ENCODE peak calls at places on chromosomes 6 and 20, in nine cellular contexts. I is A549; R is CD4-positive, alpha-beta T cell; U is HFFc6; T is IMR-90; Q is omental fat pad; Y is breast epithelium; K is psoas muscle; S is progenitor cell of endocrine pancreas. H is an unnamed sample.

GRCh38 chr20:38434310-38434741 is 802 bp downstream of the SNHG17 start:
- DNase-seq in I (peak; percentile 24), R (peak; percentile 11), U (no peak), T (peak; percentile 23), Q (no peak), Y (no peak), K (no peak), S (no peak), H (no peak)

GRCh38 chr6:6730831-6731230 is 142.3 kb downstream of the LY86 start:
- DNase-seq in I (peak; percentile 10), R (no peak), U (peak; percentile 86), T (peak; percentile 94), Q (no peak), Y (no peak), K (peak; percentile 95), S (no peak), H (no peak)

GRCh38 chr20:50572922-50573777 is 63.0 kb downstream of the PTPN1 start:
- DNase-seq in I (no peak), R (no peak), U (peak; percentile 55), T (peak; percentile 81), Q (peak; percentile 14), Y (no peak), K (peak; percentile 92), S (no peak), H (no peak)

GRCh38 chr20:45450097-45450818 is 19.3 kb upstream of the WFDC2 start:
- DNase-seq in I (peak; percentile 56), R (no peak), U (peak; percentile 36), T (peak; percentile 51), Q (no peak), Y (no peak), K (no peak), S (no peak), H (no peak)

GRCh38 chr6:11386323-11386722 is 151.2 kb upstream of the TMEM170B start:
- DNase-seq in I (no peak), R (no peak), U (no peak), T (no peak), Q (no peak), Y (no peak), K (no peak), S (no peak), H (no peak)

GRCh38 chr20:61937146-61937962 is 128.3 kb downstream of the TAF4 start:
- DNase-seq in I (no peak), R (no peak), U (no peak), T (no peak), Q (no peak), Y (peak; percentile 41), K (peak; percentile 34), S (no peak), H (no peak)

GRCh38 chr6:39411465-39411864 is 89.0 kb upstream of the KCNK16 start:
- DNase-seq in I (no peak), R (no peak), U (no peak), T (peak; percentile 28), Q (no peak), Y (no peak), K (no peak), S (no peak), H (no peak)

GRCh38 chr20:54320148-54320607 is 112.3 kb downstream of the PFDN4 start:
- DNase-seq in I (peak; percentile 17), R (no peak), U (peak; percentile 28), T (peak; percentile 24), Q (no peak), Y (no peak), K (no peak), S (no peak), H (no peak)

GRCh38 chr6:47235964-47236760 is 73.5 kb downstream of the TNFRSF21 start:
- DNase-seq in I (no peak), R (no peak), U (no peak), T (no peak), Q (no peak), Y (no peak), K (no peak), S (no peak), H (no peak)

GRCh38 chr20:57498425-57499400 is 26.2 kb downstream of the CTCFL start:
- DNase-seq in I (peak; percentile 40), R (peak; percentile 27), U (peak; percentile 35), T (peak; percentile 7), Q (no peak), Y (no peak), K (no peak), S (no peak), H (no peak)

GRCh38 chr20:18541741-18542140 is 25.5 kb upstream of the SMIM26 start:
- DNase-seq in I (peak; percentile 19), R (no peak), U (peak; percentile 7), T (no peak), Q (no peak), Y (no peak), K (no peak), S (no peak), H (no peak)

GRCh38 chr6:11033825-11034224 is 10.3 kb downstream of the ELOVL2 start:
- DNase-seq in I (no peak), R (no peak), U (peak; percentile 72), T (peak; percentile 90), Q (no peak), Y (no peak), K (no peak), S (no peak), H (no peak)

GRCh38 chr6:163324928-163325784 is 89.4 kb upstream of the QKI start:
- DNase-seq in I (peak; percentile 75), R (no peak), U (no peak), T (peak; percentile 8), Q (no peak), Y (no peak), K (no peak), S (no peak), H (no peak)

GRCh38 chr6:154921482-154921881 is 73.6 kb upstream of the TIAM2 start:
- DNase-seq in I (no peak), R (no peak), U (no peak), T (no peak), Q (no peak), Y (no peak), K (no peak), S (no peak), H (no peak)

GRCh38 chr6:158958504-158959386 is 41.3 kb downstream of the RSPH3 start:
- DNase-seq in I (no peak), R (peak; percentile 29), U (no peak), T (no peak), Q (no peak), Y (no peak), K (no peak), S (no peak), H (no peak)

GRCh38 chr6:51093899-51094665 is 275.4 kb downstream of the TFAP2B start:
- DNase-seq in I (no peak), R (no peak), U (no peak), T (no peak), Q (no peak), Y (no peak), K (no peak), S (no peak), H (no peak)

GRCh38 chr6:90302320-90302719 is 5.7 kb upstream of the BACH2 start:
- DNase-seq in I (no peak), R (no peak), U (no peak), T (no peak), Q (no peak), Y (no peak), K (no peak), S (no peak), H (no peak)
- TF ChIP-seq CTCF in I (no peak), R (no peak), U (peak; percentile 33), T (no peak), Q (no peak), Y (no peak), K (no peak), S (no peak), H (no peak)

GRCh38 chr6:123393333-123393732 is 243.4 kb downstream of the TRDN start:
- DNase-seq in I (peak; percentile 5), R (no peak), U (no peak), T (no peak), Q (no peak), Y (no peak), K (no peak), S (no peak), H (no peak)
- TF ChIP-seq CTCF in I (peak; percentile 30), R (no peak), U (peak; percentile 29), T (no peak), Q (no peak), Y (no peak), K (peak; percentile 28), S (peak; percentile 41), H (peak; percentile 43)

GRCh38 chr20:48624315-48625020 is 203.3 kb downstream of the PREX1 start:
- DNase-seq in I (no peak), R (no peak), U (no peak), T (no peak), Q (no peak), Y (no peak), K (peak; percentile 38), S (no peak), H (no peak)

GRCh38 chr20:48626938-48627736 is 200.7 kb downstream of the PREX1 start:
- DNase-seq in I (no peak), R (no peak), U (no peak), T (no peak), Q (no peak), Y (no peak), K (peak; percentile 46), S (no peak), H (no peak)

GRCh38 chr20:48625136-48625900 is 202.5 kb downstream of the PREX1 start:
- DNase-seq in I (no peak), R (no peak), U (no peak), T (no peak), Q (no peak), Y (no peak), K (peak; percentile 36), S (no peak), H (no peak)

GRCh38 chr20:48627737-48628128 is 200.1 kb downstream of the PREX1 start:
- DNase-seq in I (no peak), R (no peak), U (no peak), T (no peak), Q (no peak), Y (no peak), K (peak; percentile 55), S (no peak), H (no peak)

DNA sequence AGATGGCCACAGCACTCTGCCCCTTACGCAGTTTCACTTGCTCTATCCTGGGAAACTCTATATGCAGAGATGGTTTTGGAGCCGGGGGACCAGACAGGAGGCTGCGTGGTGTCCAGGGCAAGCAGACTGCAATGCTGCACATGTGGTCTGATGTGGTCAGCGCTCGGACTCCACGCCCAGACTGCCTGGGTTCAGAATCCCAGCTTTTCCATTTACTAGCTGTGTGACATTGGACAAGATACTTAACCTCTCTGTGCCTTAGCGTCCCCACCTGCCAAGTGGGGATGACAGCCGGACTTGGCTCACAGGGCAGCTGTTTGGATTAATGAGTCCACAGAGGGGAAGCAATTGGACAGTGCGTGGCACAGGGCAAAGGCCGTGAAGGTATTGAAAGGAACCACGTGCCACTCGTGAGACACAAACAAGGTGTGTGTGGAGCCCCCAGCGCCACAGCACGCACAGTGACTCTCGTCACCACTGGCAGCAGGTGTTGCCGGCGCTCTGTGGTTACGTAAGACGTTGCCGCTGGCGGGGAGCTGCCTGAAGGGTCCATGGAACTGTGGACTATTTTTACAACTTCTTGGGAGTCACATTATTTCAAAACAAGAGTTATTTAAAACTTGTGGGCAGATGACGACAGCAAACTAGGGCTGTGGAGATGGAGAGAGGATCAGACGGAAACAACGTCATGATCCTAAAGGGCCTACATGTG is 201.4 kb downstream of the PREX1 start:
- DNase-seq in I (no peak), R (peak; percentile 43), U (no peak), T (peak; percentile 44), Q (no peak), Y (no peak), K (peak; percentile 49), S (no peak), H (no peak)
- TF ChIP-seq CTCF in I (no peak), R (no peak), U (no peak), T (no peak), Q (no peak), Y (no peak), K (no peak), S (no peak), H (no peak)

GRCh38 chr20:35542990-35543389 is 1.1 kb downstream of the ERGIC3 start:
- DNase-seq in I (no peak), R (no peak), U (no peak), T (no peak), Q (no peak), Y (no peak), K (no peak), S (no peak), H (no peak)
- TF ChIP-seq CTCF in I (no peak), R (no peak), U (no peak), T (no peak), Q (no peak), Y (no peak), K (no peak), S (no peak), H (no peak)